ENCODE peak calls at places on chromosome 17, in five cellular contexts. D, S, Z, Q and X are unnamed samples.
A peak's percentile ranks its signal among the peaks of the same experiment; 100 is the strongest.

GRCh38 chr17:31235110-31235509 is 61.9 kb downstream of the OMG start:
- DNase-seq in D (no peak), S (no peak), Z (no peak), Q (no peak), X (no peak)

GRCh38 chr17:78383725-78384471 is 5.4 kb downstream of the PGS1 start:
- DNase-seq in D (peak; percentile 97), S (no peak), Z (peak; percentile 97), Q (no peak), X (peak; percentile 38)

GRCh38 chr17:2436516-2436915 is 35.7 kb upstream of the MNT start:
- DNase-seq in D (no peak), S (no peak), Z (peak; percentile 10), Q (peak; percentile 69), X (no peak)

GRCh38 chr17:38877130-38877851 is 7.4 kb downstream of the LASP1 start:
- DNase-seq in D (no peak), S (peak; percentile 26), Z (no peak), Q (peak; percentile 60), X (no peak)

GRCh38 chr17:81621494-81622230 is 15.2 kb downstream of the NPLOC4 start:
- DNase-seq in D (no peak), S (no peak), Z (no peak), Q (no peak), X (no peak)

GRCh38 chr17:57856792-57857620 is 7.2 kb upstream of the MRPS23 start:
- DNase-seq in D (no peak), S (no peak), Z (no peak), Q (no peak), X (no peak)

GRCh38 chr17:27982688-27983087 is 59.8 kb upstream of the NLK start:
- DNase-seq in D (no peak), S (no peak), Z (no peak), Q (no peak), X (no peak)

GRCh38 chr17:21351366-21352065 is 24.6 kb upstream of the KCNJ12 start:
- DNase-seq in D (no peak), S (no peak), Z (no peak), Q (no peak), X (no peak)

GRCh38 chr17:78583091-78583490 is 5.9 kb upstream of the DNAH17 start:
- DNase-seq in D (no peak), S (no peak), Z (no peak), Q (no peak), X (no peak)

GRCh38 chr17:82876149-82876548 is 36.3 kb upstream of the ZNF750 start:
- DNase-seq in D (no peak), S (no peak), Z (peak; percentile 99), Q (peak; percentile 12), X (no peak)

GRCh38 chr17:1111599-1112443 is 68.0 kb downstream of the ABR start:
- DNase-seq in D (no peak), S (peak; percentile 63), Z (no peak), Q (peak; percentile 26), X (no peak)

GRCh38 chr17:40555296-40556190 is 9.7 kb downstream of the CCR7 start:
- DNase-seq in D (no peak), S (no peak), Z (no peak), Q (no peak), X (no peak)

GRCh38 chr17:65137076-65137935 is at the start of gene RGS9:
- DNase-seq in D (no peak), S (peak; percentile 73), Z (peak; percentile 65), Q (peak; percentile 59), X (peak; percentile 90)

GRCh38 chr17:17141860-17142552 is 64.1 kb downstream of the PLD6 start:
- DNase-seq in D (no peak), S (no peak), Z (peak; percentile 18), Q (no peak), X (peak; percentile 66)

GRCh38 chr17:77501101-77501566 is 360.4 kb downstream of the SEC14L1 start:
- DNase-seq in D (no peak), S (no peak), Z (no peak), Q (no peak), X (peak; percentile 37)

GRCh38 chr17:49508061-49508865 is 13.2 kb downstream of the NGFR start:
- DNase-seq in D (no peak), S (peak; percentile 90), Z (peak; percentile 97), Q (peak; percentile 26), X (peak; percentile 50)

GRCh38 chr17:1521067-1521466 is 4.7 kb upstream of the INPP5K start:
- DNase-seq in D (no peak), S (no peak), Z (no peak), Q (no peak), X (no peak)

GRCh38 chr17:45783593-45784292 is 377 bp upstream of the CRHR1 start:
- DNase-seq in D (no peak), S (peak; percentile 23), Z (no peak), Q (peak; percentile 55), X (peak; percentile 20)

GRCh38 chr17:75334723-75335122 is 45.5 kb upstream of the SLC25A19 start:
- DNase-seq in D (no peak), S (no peak), Z (no peak), Q (no peak), X (no peak)

GRCh38 chr17:61427567-61427966 is 24.7 kb upstream of the TBX4 start:
- DNase-seq in D (no peak), S (no peak), Z (no peak), Q (no peak), X (no peak)

GRCh38 chr17:57868007-57868774 is 18.3 kb upstream of the MRPS23 start:
- DNase-seq in D (peak; percentile 69), S (peak; percentile 52), Z (peak; percentile 92), Q (peak; percentile 41), X (peak; percentile 87)

GRCh38 chr17:10149573-10150399 is 48.6 kb downstream of the GAS7 start:
- DNase-seq in D (peak; percentile 63), S (peak; percentile 33), Z (peak; percentile 16), Q (no peak), X (peak; percentile 57)

GRCh38 chr17:21094298-21094704 is 32.5 kb upstream of the DHRS7B start:
- DNase-seq in D (no peak), S (no peak), Z (no peak), Q (peak; percentile 2), X (no peak)

GRCh38 chr17:33330877-33331276 is 37.8 kb upstream of the ASIC2 start:
- DNase-seq in D (no peak), S (no peak), Z (no peak), Q (no peak), X (no peak)

GRCh38 chr17:69722518-69722917 is 308.0 kb downstream of the MAP2K6 start:
- DNase-seq in D (no peak), S (no peak), Z (no peak), Q (no peak), X (no peak)

GRCh38 chr17:64707077-64707591 is 45.0 kb upstream of the SMURF2 start:
- DNase-seq in D (peak; percentile 67), S (peak; percentile 78), Z (peak; percentile 100), Q (peak; percentile 30), X (peak; percentile 90)

GRCh38 chr17:16314189-16314588 is 39.1 kb downstream of the CENPV start:
- DNase-seq in D (no peak), S (no peak), Z (no peak), Q (no peak), X (no peak)

GRCh38 chr17:60947100-60947499 is 269.4 kb downstream of the BCAS3 start:
- DNase-seq in D (no peak), S (no peak), Z (no peak), Q (no peak), X (no peak)